ENCODE peak calls at places on chromosomes 5 and 9, in six cellular contexts. Z is GM12865, L is neuronal stem cell, V is omental fat pad, F is G401, J is cardiac fibroblast. Q is an unnamed sample.

GRCh38 chr5:31671339-31671741 is 32.4 kb downstream of the PDZD2 start:
- DNase-seq in L (no peak), Z (no peak), J (no peak), F (peak), V (no peak), Q (no peak)

GRCh38 chr9:37410969-37411785 is 11.3 kb upstream of the GRHPR start:
- DNase-seq in F (no peak), V (no peak), J (peak), Z (peak), L (no peak), Q (peak)

GRCh38 chr5:107610795-107611194 is 59.9 kb downstream of the EFNA5 start:
- DNase-seq in J (no peak), L (no peak), Z (no peak), F (no peak), V (no peak), Q (no peak)

GRCh38 chr9:133405508-133406009 is 12.3 kb downstream of the REXO4 start:
- DNase-seq in F (no peak), L (no peak), Z (no peak), V (no peak), J (peak), Q (no peak)

GRCh38 chr9:91298304-91298703 is 63.4 kb downstream of the AUH start:
- DNase-seq in J (peak), L (no peak), F (peak), V (no peak), Z (no peak), Q (no peak)

GRCh38 chr5:78889759-78890158 is 95.4 kb downstream of the ARSB start:
- DNase-seq in Z (no peak), L (no peak), V (no peak), J (no peak), F (no peak), Q (no peak)

GRCh38 chr9:37486616-37487544 is 1.1 kb downstream of the POLR1E start:
- DNase-seq in L (no peak), Z (no peak), F (peak), J (peak), V (no peak), Q (no peak)

GRCh38 chr9:18568969-18569368 is 95.0 kb downstream of the ADAMTSL1 start:
- DNase-seq in F (no peak), Z (no peak), J (peak), V (no peak), L (no peak), Q (no peak)

GRCh38 chr9:27371382-27371781 is 74.4 kb upstream of the EQTN start:
- DNase-seq in Z (no peak), V (no peak), L (no peak), F (no peak), J (no peak), Q (no peak)